ENCODE peak calls at places on chromosomes 2 and 18, in four cellular contexts. Q is PC-3, Y is HCT116, O is MM.1S. H is an unnamed sample.

GRCh38 chr2:42973771-42974170 is 181.4 kb upstream of the HAAO start:
- DNase-seq in Q (no peak), Y (no peak), O (no peak), H (no peak)

GRCh38 chr2:15729709-15730544 is 138.3 kb downstream of the DDX1 start:
- DNase-seq in Q (no peak), Y (no peak), O (no peak), H (no peak)

GRCh38 chr2:222670191-222671038 is 1.0 kb upstream of the MOGAT1 start:
- DNase-seq in Q (no peak), Y (no peak), O (no peak), H (no peak)

GRCh38 chr2:239977111-239977510 is 48.0 kb downstream of the NDUFA10 start:
- DNase-seq in Q (no peak), Y (no peak), O (no peak), H (no peak)

GRCh38 chr2:45612265-45612664 is 1.2 kb upstream of the SRBD1 start:
- DNase-seq in Q (peak), Y (no peak), O (no peak), H (no peak)

GRCh38 chr2:234135750-234136221 is 85.3 kb downstream of the SPP2 start:
- DNase-seq in Q (peak), Y (peak), O (peak), H (peak)

GRCh38 chr2:108417254-108417653 is 31.8 kb upstream of the GCC2 start:
- DNase-seq in Q (peak), Y (peak), O (no peak), H (peak)

GRCh38 chr18:57737661-57738060 is 65.5 kb downstream of the ATP8B1 start:
- DNase-seq in Q (peak), Y (no peak), O (no peak), H (no peak)

GRCh38 chr2:185854910-185855309 is 116.3 kb downstream of the FSIP2 start:
- DNase-seq in Q (peak), Y (no peak), O (no peak), H (no peak)

GRCh38 chr2:20071397-20072383 is 20.3 kb upstream of the LAPTM4A start:
- DNase-seq in Q (peak), Y (no peak), O (no peak), H (no peak)

GRCh38 chr18:63297678-63298392 is 21.7 kb downstream of the BCL2 start:
- DNase-seq in Q (no peak), Y (no peak), O (no peak), H (no peak)

GRCh38 chr18:63301458-63301857 is 18.1 kb downstream of the BCL2 start:
- DNase-seq in Q (no peak), Y (no peak), O (no peak), H (no peak)

GRCh38 chr18:63302647-63303405 is 16.7 kb downstream of the BCL2 start:
- DNase-seq in Q (no peak), Y (no peak), O (no peak), H (no peak)

GRCh38 chr18:63298393-63299015 is 21.1 kb downstream of the BCL2 start:
- DNase-seq in Q (no peak), Y (no peak), O (no peak), H (no peak)

DNA sequence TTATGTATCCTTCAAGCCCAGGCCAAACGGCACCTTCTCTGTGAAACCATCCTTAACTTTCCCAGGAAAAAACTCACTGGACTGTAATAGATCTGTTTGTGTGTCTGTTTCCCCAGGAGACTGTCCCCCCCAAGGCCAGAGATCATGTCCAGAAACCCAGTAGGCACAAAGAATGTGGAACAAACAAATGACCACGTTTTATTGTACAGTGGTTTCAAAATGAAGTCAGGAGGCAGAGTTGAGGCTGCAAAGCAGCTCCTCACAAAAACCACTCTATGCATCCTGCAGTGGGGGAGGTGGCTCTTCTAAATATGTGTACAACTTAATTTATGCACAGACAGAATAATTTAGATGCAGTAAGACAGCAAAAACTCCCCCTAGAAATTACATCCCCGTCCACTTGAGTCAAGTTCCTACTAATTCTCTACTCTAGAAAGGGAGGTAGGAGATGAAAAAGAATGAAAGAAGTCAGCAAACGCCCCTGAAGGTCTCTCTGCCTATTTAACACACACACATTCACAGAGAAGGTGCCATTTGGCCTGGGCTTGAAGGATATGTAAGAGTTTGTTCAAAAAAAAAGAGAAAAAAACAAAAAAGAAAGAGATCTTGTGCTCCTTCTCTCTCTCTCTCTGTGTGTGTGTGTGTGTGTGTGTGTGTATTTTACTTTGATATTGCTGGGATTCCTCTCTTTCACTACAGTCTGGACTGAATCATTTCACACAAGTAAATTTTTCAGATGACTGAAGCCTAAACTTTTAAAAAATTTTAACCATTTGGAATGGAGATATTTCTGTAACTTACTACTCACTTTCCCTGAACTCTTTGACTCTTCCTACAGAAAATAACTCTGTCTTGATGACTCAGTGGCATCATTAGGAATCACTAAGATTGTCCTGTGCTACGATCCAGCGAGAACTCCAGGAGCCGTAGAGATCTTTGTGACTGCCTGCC is 19.5 kb downstream of the BCL2 start:
- DNase-seq in Q (no peak), Y (no peak), O (no peak), H (no peak)
- TF ChIP-seq EZH2phosphoT487 in Q (no peak), Y (no peak), O (no peak), H (no peak)

GRCh38 chr2:145402706-145403277 is 882.9 kb upstream of the ZEB2 start:
- DNase-seq in Q (peak), Y (no peak), O (no peak), H (no peak)
- TF ChIP-seq EZH2phosphoT487 in Q (no peak), Y (no peak), O (no peak), H (no peak)

DNA sequence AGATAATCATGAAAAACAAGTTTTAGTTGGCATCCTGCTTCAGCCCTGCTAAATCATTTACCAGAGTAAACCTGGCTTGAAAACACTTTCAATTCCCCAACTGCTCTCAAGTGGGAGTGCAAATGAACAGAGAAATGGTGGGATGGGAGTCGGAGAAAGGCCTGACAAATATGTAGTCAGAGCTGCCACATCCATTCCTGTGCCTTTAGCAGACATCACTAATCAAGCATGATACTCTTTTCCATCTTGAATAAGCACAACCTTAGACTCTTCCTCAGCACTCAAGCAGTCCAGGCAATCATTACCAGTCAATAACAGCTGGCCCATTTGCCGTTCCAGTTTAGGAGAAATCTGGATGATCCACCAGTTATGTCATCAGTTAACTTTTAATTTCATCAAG is 101.3 kb downstream of the ANKRD44 start:
- DNase-seq in Q (no peak), Y (no peak), O (no peak), H (peak)
- TF ChIP-seq EZH2phosphoT487 in Q (no peak), Y (no peak), O (no peak), H (no peak)

GRCh38 chr2:120313695-120314615 is 32.0 kb upstream of the INHBB start:
- DNase-seq in Q (no peak), Y (no peak), O (no peak), H (no peak)

GRCh38 chr2:120312861-120313694 is 32.9 kb upstream of the INHBB start:
- DNase-seq in Q (peak), Y (peak), O (peak), H (peak)

GRCh38 chr2:120315367-120316033 is 30.4 kb upstream of the INHBB start:
- DNase-seq in Q (no peak), Y (no peak), O (no peak), H (no peak)

GRCh38 chr2:120316071-120316470 is 29.9 kb upstream of the INHBB start:
- DNase-seq in Q (no peak), Y (no peak), O (no peak), H (no peak)

DNA sequence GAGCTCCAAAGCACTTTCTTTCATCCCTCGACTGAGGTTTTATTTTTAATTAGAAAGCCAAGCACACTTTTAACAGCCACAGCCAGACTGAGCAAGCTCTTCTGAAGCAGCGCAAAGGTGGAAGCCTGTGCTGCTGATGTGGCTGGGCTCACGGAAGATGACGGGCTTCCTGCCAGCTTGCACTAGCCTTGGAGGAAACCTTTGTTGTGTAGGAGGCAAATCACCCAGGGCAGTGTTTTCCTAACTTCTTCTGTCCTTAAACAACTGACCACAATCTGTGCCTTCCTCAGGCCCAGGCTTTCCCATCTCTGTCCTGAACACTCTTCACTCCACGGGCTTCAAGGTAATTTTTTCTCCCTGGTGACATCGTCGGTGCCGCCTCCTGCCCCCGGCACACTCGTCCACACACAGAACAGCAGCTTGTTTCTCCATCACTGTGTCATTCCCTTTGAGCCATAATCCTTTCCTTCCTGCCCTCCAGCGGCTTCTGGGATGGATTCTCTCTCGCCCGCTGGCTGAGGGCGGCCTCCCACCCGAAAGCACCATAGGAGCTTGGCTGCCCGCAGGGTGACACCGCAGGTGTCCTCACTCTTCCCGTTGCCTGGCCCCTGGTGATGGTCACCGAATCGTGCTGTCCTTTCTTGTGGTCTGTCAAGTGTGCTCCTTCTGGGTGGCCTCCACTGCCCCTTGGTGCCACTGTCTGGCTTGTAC is 31.1 kb upstream of the INHBB start:
- DNase-seq in Q (no peak), Y (no peak), O (no peak), H (no peak)
- TF ChIP-seq EZH2phosphoT487 in Q (no peak), Y (no peak), O (no peak), H (no peak)

GRCh38 chr2:44118257-44118656 is 50.4 kb upstream of the PPM1B start:
- DNase-seq in Q (no peak), Y (no peak), O (no peak), H (no peak)
- TF ChIP-seq EZH2phosphoT487 in Q (no peak), Y (no peak), O (no peak), H (no peak)

DNA sequence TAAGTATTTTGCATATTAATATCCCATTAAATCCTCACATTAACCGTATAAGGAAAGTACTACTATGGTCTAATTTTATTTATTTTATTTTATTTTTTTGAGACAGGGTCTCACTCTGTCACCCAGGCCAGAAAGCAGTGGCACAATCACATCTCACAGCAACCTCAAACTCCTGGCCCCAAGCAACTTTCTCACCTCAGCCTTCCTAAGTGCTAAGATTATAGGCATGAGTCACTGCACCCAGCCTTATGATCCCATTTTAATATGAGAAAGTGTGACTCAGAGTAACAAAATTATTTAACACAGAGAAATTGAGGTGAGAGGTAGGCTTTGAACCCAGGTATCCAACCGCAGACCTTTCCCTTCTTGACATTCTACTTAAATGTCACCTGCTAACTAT is 330.0 kb upstream of the POU3F3 start:
- DNase-seq in Q (no peak), Y (no peak), O (no peak), H (no peak)
- TF ChIP-seq EZH2phosphoT487 in Q (no peak), Y (no peak), O (no peak), H (no peak)

GRCh38 chr2:10584242-10584753 is 105.5 kb downstream of the NOL10 start:
- DNase-seq in Q (peak), Y (no peak), O (no peak), H (no peak)
- TF ChIP-seq EZH2phosphoT487 in Q (no peak), Y (no peak), O (no peak), H (no peak)

DNA sequence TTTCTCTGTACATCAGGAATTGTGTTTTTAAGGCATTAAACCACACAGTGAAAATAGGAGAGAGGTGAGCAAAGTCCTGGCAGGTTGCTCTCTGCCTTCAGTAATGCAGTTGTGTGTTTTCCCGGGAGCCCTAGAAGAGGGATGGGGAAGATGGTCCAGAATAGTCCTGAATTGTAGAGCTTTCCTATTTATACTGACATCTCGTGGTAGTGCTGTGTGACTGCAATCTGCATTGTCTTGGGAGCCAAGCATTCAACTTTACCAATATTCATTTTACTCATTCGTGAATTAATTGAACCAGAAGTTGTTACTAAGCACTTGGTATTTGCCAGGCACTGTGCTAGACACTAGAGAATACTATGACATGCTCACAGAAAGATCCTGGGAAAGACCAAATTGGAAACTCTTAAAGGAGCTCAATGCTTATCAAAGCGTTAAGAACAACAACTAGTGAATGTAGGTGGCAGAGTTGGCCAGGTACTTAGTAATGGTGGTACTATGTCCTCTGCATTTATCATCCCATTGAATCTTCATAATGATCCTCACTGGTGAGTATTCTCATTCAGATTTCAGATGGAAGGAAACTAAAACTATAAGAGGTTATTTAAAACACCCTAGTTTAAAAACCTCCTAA is 214.6 kb downstream of the TRIB2 start:
- DNase-seq in Q (peak), Y (peak), O (peak), H (peak)
- TF ChIP-seq EZH2phosphoT487 in Q (no peak), Y (no peak), O (no peak), H (no peak)

GRCh38 chr2:13745324-13745723 is 887.2 kb upstream of the LRATD1 start:
- DNase-seq in Q (peak), Y (no peak), O (no peak), H (no peak)
- TF ChIP-seq EZH2phosphoT487 in Q (no peak), Y (no peak), O (no peak), H (no peak)

H was measured in OCI-LY7.